ENCODE peak calls at places on chromosomes 11 and 22, in eight cellular contexts. F is T-helper 9 cell; W is activated CD4-positive, alpha-beta T cell treated with anti-CD3 and anti-CD28 coated beads, Interleukin-2, amount 50 U/mL, for 48 hours; A is fibroblast of the conjunctiva; M is tibial artery; E is BJ; B is activated naive CD4-positive, alpha-beta T cell treated with anti-CD3 and anti-CD28 coated beads for 36 hours; T is NCI-H1105 treated with DMSO at 0.1 percent for 48 hours. C is an unnamed sample.
A peak's percentile ranks its signal among the peaks of the same experiment; 100 is the strongest.

GRCh38 chr11:122418032-122418431 is 237.5 kb upstream of the UBASH3B start:
- DNase-seq in B (no peak), F (no peak), W (no peak), T (no peak), A (no peak), M (no peak), E (no peak), C (no peak)

GRCh38 chr11:118320515-118320914 is 16.0 kb downstream of the CD3E start:
- DNase-seq in E (no peak), M (no peak), A (no peak), T (no peak), B (no peak), F (no peak), W (no peak), C (no peak)

GRCh38 chr22:42621505-42622002 is 6.9 kb upstream of the POLDIP3 start:
- DNase-seq in F (peak; percentile 45), E (no peak), M (peak; percentile 67), A (peak; percentile 71), B (peak; percentile 66), W (peak; percentile 70), T (peak; percentile 9), C (peak; percentile 24)

GRCh38 chr22:26464312-26464711 is 19.3 kb downstream of the HPS4 start:
- DNase-seq in E (peak; percentile 21), M (no peak), B (no peak), T (no peak), A (peak; percentile 26), F (no peak), W (no peak), C (no peak)

GRCh38 chr11:114255289-114255688 is 40.9 kb upstream of the NNMT start:
- DNase-seq in B (no peak), T (no peak), W (no peak), E (no peak), M (no peak), A (no peak), F (no peak), C (no peak)

GRCh38 chr11:75946531-75947530 is 131.8 kb downstream of the UVRAG start:
- DNase-seq in B (no peak), W (no peak), E (no peak), T (no peak), A (no peak), F (no peak), M (peak; percentile 25), C (no peak)

GRCh38 chr11:30128269-30128932 is 102.4 kb upstream of the FSHB start:
- DNase-seq in F (no peak), M (no peak), A (peak; percentile 61), B (no peak), E (no peak), T (peak; percentile 27), W (no peak), C (no peak)

GRCh38 chr11:90414221-90414620 is 191.4 kb upstream of the CHORDC1 start:
- DNase-seq in W (no peak), A (no peak), M (no peak), B (no peak), E (no peak), F (no peak), T (no peak), C (no peak)

GRCh38 chr11:18791175-18792065 is at the start of gene PTPN5:
- DNase-seq in T (peak; percentile 30), A (no peak), W (no peak), E (no peak), M (no peak), F (no peak), B (no peak), C (no peak)

GRCh38 chr11:2862950-2863618 is 22.5 kb downstream of the CDKN1C start:
- DNase-seq in E (no peak), T (no peak), B (no peak), W (no peak), A (no peak), M (no peak), F (no peak), C (no peak)

GRCh38 chr11:28871090-28871489 is 762.9 kb downstream of the METTL15 start:
- DNase-seq in F (no peak), A (no peak), E (no peak), B (no peak), M (no peak), T (no peak), W (no peak), C (no peak)

GRCh38 chr11:59776210-59777066 is 21.3 kb downstream of the STX3 start:
- DNase-seq in F (no peak), T (no peak), E (no peak), W (no peak), M (no peak), B (no peak), A (no peak), C (no peak)

GRCh38 chr11:94730153-94730552 is 38.0 kb upstream of the AMOTL1 start:
- DNase-seq in W (no peak), F (no peak), B (no peak), T (no peak), A (no peak), M (no peak), E (no peak), C (no peak)

GRCh38 chr11:83681045-83681781 is 395.0 kb upstream of the CCDC90B start:
- DNase-seq in E (no peak), W (no peak), M (no peak), B (no peak), F (no peak), T (peak; percentile 77), A (no peak), C (no peak)

GRCh38 chr11:19734171-19734570 is 21.5 kb downstream of the NAV2 start:
- DNase-seq in M (no peak), B (no peak), A (no peak), F (no peak), W (no peak), E (no peak), T (no peak), C (no peak)

GRCh38 chr11:36411202-36411640 is 98.9 kb downstream of the TRAF6 start:
- DNase-seq in T (no peak), F (no peak), A (no peak), E (no peak), W (no peak), B (peak; percentile 19), M (peak; percentile 39), C (no peak)

GRCh38 chr11:36412781-36413383 is 97.2 kb downstream of the TRAF6 start:
- DNase-seq in M (no peak), A (no peak), F (no peak), W (no peak), T (no peak), E (no peak), B (no peak), C (no peak)

GRCh38 chr11:118241191-118242098 is 10.7 kb downstream of the MPZL3 start:
- DNase-seq in T (no peak), W (peak; percentile 65), B (peak; percentile 87), A (no peak), F (peak; percentile 43), M (no peak), E (no peak), C (no peak)

GRCh38 chr11:64585150-64585549 is 5.9 kb upstream of the SLC22A12 start:
- DNase-seq in W (no peak), M (no peak), F (no peak), E (no peak), T (no peak), A (no peak), B (no peak), C (no peak)

GRCh38 chr11:60791534-60791933 is 6.4 kb downstream of the MS4A10 start:
- DNase-seq in E (no peak), F (no peak), A (no peak), T (no peak), B (no peak), M (no peak), W (no peak), C (no peak)

GRCh38 chr11:104968856-104969776 is 742 bp upstream of the CASP4 start:
- DNase-seq in A (no peak), M (peak; percentile 33), F (no peak), W (no peak), B (no peak), T (no peak), E (no peak), C (no peak)

GRCh38 chr11:75078233-75078632 is 18.4 kb downstream of the OR2AT4 start:
- DNase-seq in W (no peak), A (no peak), T (no peak), E (no peak), B (no peak), F (no peak), M (no peak), C (no peak)

GRCh38 chr11:129737535-129738230 is 78.0 kb upstream of the TMEM45B start:
- DNase-seq in M (no peak), W (no peak), F (no peak), B (no peak), A (no peak), E (no peak), T (no peak), C (no peak)

GRCh38 chr11:3206922-3207204 is 11.8 kb downstream of the MRGPRG start:
- DNase-seq in B (no peak), A (no peak), E (no peak), M (no peak), W (no peak), T (no peak), F (no peak), C (no peak)

GRCh38 chr11:95282337-95282751 is 51.3 kb upstream of the SESN3 start:
- DNase-seq in T (no peak), F (no peak), B (no peak), E (no peak), W (no peak), M (no peak), A (peak; percentile 46), C (no peak)

GRCh38 chr22:50400931-50401330 is 57.8 kb downstream of the PPP6R2 start:
- DNase-seq in B (no peak), T (no peak), E (no peak), F (no peak), A (no peak), M (no peak), W (no peak), C (no peak)

GRCh38 chr22:45231293-45231692 is 9.4 kb downstream of the KIAA0930 start:
- DNase-seq in W (no peak), M (no peak), A (no peak), E (no peak), F (no peak), B (no peak), T (no peak), C (no peak)

GRCh38 chr11:33642461-33643166 is 58.0 kb downstream of the C11orf91 start:
- DNase-seq in B (peak; percentile 15), T (no peak), A (no peak), F (no peak), E (no peak), W (no peak), M (no peak), C (no peak)

GRCh38 chr11:46001427-46002049 is 79.1 kb downstream of the LARGE2 start:
- DNase-seq in M (no peak), B (no peak), A (peak; percentile 8), F (no peak), W (no peak), T (no peak), E (peak; percentile 31), C (no peak)

GRCh38 chr11:8694137-8694536 is 11.5 kb downstream of the RPL27A start:
- DNase-seq in W (no peak), T (no peak), M (no peak), F (no peak), A (no peak), E (no peak), B (no peak), C (no peak)

GRCh38 chr22:17779286-17780115 is 5.2 kb upstream of the BID start:
- DNase-seq in T (no peak), E (no peak), A (no peak), W (no peak), F (no peak), M (no peak), B (peak; percentile 49), C (no peak)

GRCh38 chr11:127474735-127475134 is 474.2 kb upstream of the KIRREL3 start:
- DNase-seq in W (no peak), F (no peak), T (no peak), M (no peak), A (no peak), E (no peak), B (no peak), C (no peak)

GRCh38 chr11:35066783-35067476 is 72.0 kb upstream of the CD44 start:
- DNase-seq in E (no peak), M (no peak), T (no peak), F (no peak), A (no peak), B (peak; percentile 65), W (peak; percentile 31), C (no peak)

GRCh38 chr11:35602160-35602793 is 16.0 kb upstream of the FJX1 start:
- DNase-seq in T (no peak), F (no peak), A (no peak), M (no peak), B (no peak), W (no peak), E (no peak), C (no peak)

C was measured in effector CD8-positive, alpha-beta T cell.